ENCODE peak calls at places on chromosome 10, in nine cellular contexts. D is suprapubic skin, F is OCI-LY7, S is body of pancreas, B is heart right ventricle, K is prostate gland, J is hepatocyte, T is gastrocnemius medialis, H is neural progenitor cell. N is an unnamed sample. For H3K36me3, the result is how much of the 10 kb centered on the place peaks cover.

GRCh38 chr10:5035356-5035755 is 31.7 kb upstream of the AKR1C2 start:
- DNase-seq in D (no peak), F (no peak), S (no peak), B (no peak), K (no peak), J (no peak), T (no peak), H (no peak), N (no peak)

GRCh38 chr10:119469325-119469707 is 73.2 kb downstream of the RGS10 start:
- DNase-seq in D (no peak), F (no peak), S (no peak), B (no peak), K (no peak), J (no peak), T (no peak), H (no peak), N (no peak)

GRCh38 chr10:110802090-110802489 is 69.6 kb upstream of the PDCD4 start:
- DNase-seq in D (no peak), F (no peak), S (peak), B (no peak), K (no peak), J (peak), T (no peak), H (no peak), N (no peak)

GRCh38 chr10:69409968-69410367 is 6.8 kb downstream of the TACR2 start:
- DNase-seq in D (no peak), F (peak), S (no peak), B (no peak), K (no peak), J (no peak), T (no peak), H (no peak), N (no peak)

GRCh38 chr10:28986117-28986792 is 302.6 kb upstream of the LYZL1 start:
- DNase-seq in D (no peak), F (no peak), S (no peak), B (no peak), K (no peak), J (no peak), T (no peak), H (no peak), N (no peak)

GRCh38 chr10:97895084-97895483 is 45.4 kb downstream of the GOLGA7B start:
- DNase-seq in D (no peak), F (no peak), S (no peak), B (no peak), K (no peak), J (no peak), T (no peak), H (no peak), N (no peak)

GRCh38 chr10:133307776-133308430 is 769 bp downstream of the TUBGCP2 start:
- DNase-seq in D (no peak), F (peak), S (peak), B (peak), K (peak), J (peak), T (no peak), H (peak), N (no peak)

GRCh38 chr10:124299726-124300125 is 119.0 kb downstream of the OAT start:
- DNase-seq in D (peak), F (no peak), S (no peak), B (no peak), K (no peak), J (no peak), T (no peak), H (no peak), N (no peak)

GRCh38 chr10:99451981-99452380 is 21.6 kb upstream of the GOT1 start:
- DNase-seq in D (no peak), F (no peak), S (no peak), B (no peak), K (no peak), J (no peak), T (no peak), H (no peak), N (no peak)

GRCh38 chr10:121804460-121804859 is 123.4 kb downstream of the ATE1 start:
- DNase-seq in D (no peak), F (no peak), S (no peak), B (no peak), K (no peak), J (no peak), T (no peak), H (no peak), N (no peak)

GRCh38 chr10:42690449-42691360 is 52.3 kb upstream of the ZNF33B start:
- DNase-seq in D (no peak), F (no peak), S (peak), B (no peak), K (no peak), J (no peak), T (no peak), H (no peak), N (no peak)

GRCh38 chr10:132065491-132066105 is at the start of gene JAKMIP3:
- DNase-seq in D (peak), F (no peak), S (peak), B (no peak), K (peak), J (peak), T (peak), H (peak), N (no peak)

GRCh38 chr10:125064681-125065492 is 95.5 kb downstream of the CTBP2 start:
- DNase-seq in D (no peak), F (peak), S (no peak), B (no peak), K (peak), J (peak), T (no peak), H (no peak), N (no peak)

GRCh38 chr10:71600856-71601255 is 118.7 kb downstream of the C10orf105 start:
- DNase-seq in D (no peak), F (no peak), S (no peak), B (no peak), K (no peak), J (no peak), T (no peak), H (no peak), N (no peak)

GRCh38 chr10:102299873-102300272 is 54.5 kb downstream of the GBF1 start:
- DNase-seq in D (no peak), F (no peak), S (no peak), B (no peak), K (no peak), J (no peak), T (no peak), H (no peak), N (no peak)

GRCh38 chr10:110416776-110417732 is 80.7 kb upstream of the DUSP5 start:
- DNase-seq in D (no peak), F (no peak), S (no peak), B (no peak), K (no peak), J (no peak), T (no peak), H (no peak), N (no peak)

GRCh38 chr10:62038609-62039190 is 137.2 kb downstream of the ARID5B start:
- DNase-seq in D (no peak), F (peak), S (peak), B (peak), K (peak), J (peak), T (peak), H (peak), N (peak)

GRCh38 chr10:93091960-93092359 is 18.3 kb downstream of the CYP26A1 start:
- DNase-seq in D (no peak), F (no peak), S (no peak), B (no peak), K (no peak), J (no peak), T (no peak), H (no peak), N (no peak)

GRCh38 chr10:82572686-82573226 is 697.8 kb downstream of the NRG3 start:
- DNase-seq in D (no peak), F (no peak), S (no peak), B (no peak), K (no peak), J (no peak), T (no peak), H (peak), N (no peak)

GRCh38 chr10:61902448-61903183 is 1.1 kb downstream of the ARID5B start:
- DNase-seq in D (peak), F (peak), S (peak), B (no peak), K (peak), J (peak), T (peak), H (peak), N (no peak)

GRCh38 chr10:10865913-10866312 is 151.8 kb upstream of the CELF2 start:
- DNase-seq in D (no peak), F (no peak), S (no peak), B (no peak), K (no peak), J (no peak), T (no peak), H (no peak), N (no peak)

GRCh38 chr10:26741368-26741767 is 43.9 kb downstream of the PDSS1 start:
- DNase-seq in D (no peak), F (peak), S (no peak), B (no peak), K (no peak), J (no peak), T (no peak), H (no peak), N (no peak)

GRCh38 chr10:51422311-51423120 is 276.9 kb downstream of the CSTF2T start:
- DNase-seq in D (no peak), F (peak), S (peak), B (peak), K (peak), J (peak), T (peak), H (peak), N (peak)

GRCh38 chr10:3811331-3811870 is 26.4 kb upstream of the KLF6 start:
- DNase-seq in D (no peak), F (peak), S (peak), B (no peak), K (peak), J (peak), T (no peak), H (no peak), N (no peak)

GRCh38 chr10:132528064-132528800 is 9.4 kb upstream of the INPP5A start:
- DNase-seq in D (no peak), F (no peak), S (peak), B (no peak), K (no peak), J (no peak), T (no peak), H (no peak), N (no peak)

GRCh38 chr10:63256047-63256773 is 123.1 kb downstream of the NRBF2 start:
- DNase-seq in D (no peak), F (peak), S (no peak), B (no peak), K (no peak), J (no peak), T (no peak), H (no peak), N (no peak)

GRCh38 chr10:95303535-95303934 is 12.7 kb upstream of the PDLIM1 start:
- DNase-seq in D (no peak), F (no peak), S (no peak), B (no peak), K (no peak), J (no peak), T (no peak), H (no peak), N (no peak)

GRCh38 chr10:121302541-121303180 is 295.6 kb downstream of the FGFR2 start:
- DNase-seq in D (no peak), F (no peak), S (no peak), B (no peak), K (no peak), J (no peak), T (no peak), H (no peak), N (no peak)

GRCh38 chr10:86757110-86757790 is 831 bp downstream of the BMPR1A start:
- DNase-seq in D (no peak), F (no peak), S (peak), B (peak), K (peak), J (peak), T (peak), H (peak), N (no peak)

GRCh38 chr10:75772153-75772887 is 340.9 kb downstream of the LRMDA start:
- DNase-seq in D (no peak), F (peak), S (no peak), B (no peak), K (no peak), J (no peak), T (no peak), H (no peak), N (no peak)

GRCh38 chr10:12111528-12111927 is 17.9 kb upstream of the SEC61A2 start:
- DNase-seq in D (no peak), F (no peak), S (no peak), B (no peak), K (no peak), J (no peak), T (no peak), H (no peak), N (no peak)
- H3K36me3 ChIP-seq in D (half or more), F (half or more), S (under half), B (half or more), K (under half), J (under half), T (under half), H (under half), N (half or more)

DNA sequence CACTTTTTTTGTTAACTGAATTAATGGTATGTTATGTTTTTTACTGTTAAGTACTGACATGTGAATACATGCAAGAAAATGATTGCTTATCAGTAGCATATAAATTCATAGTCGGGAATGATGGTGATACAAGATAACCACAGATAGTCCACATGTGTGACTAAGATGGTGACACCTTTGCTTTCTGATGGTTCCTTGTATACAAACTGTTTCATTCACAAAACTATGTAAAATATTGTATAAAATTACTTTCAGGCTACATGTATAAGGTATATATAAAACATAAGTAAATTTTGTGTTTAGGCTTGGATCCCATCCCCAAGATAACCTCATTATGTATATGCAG is 10.0 kb downstream of the CISD1 start:
- DNase-seq in D (no peak), F (no peak), S (no peak), B (no peak), K (no peak), J (no peak), T (no peak), H (no peak), N (no peak)
- H3K36me3 ChIP-seq in D (under half), F (half or more), S (under half), B (under half), K (under half), J (under half), T (under half), H (under half), N (under half)

GRCh38 chr10:96560489-96560888 is 26.3 kb downstream of the TM9SF3 start:
- DNase-seq in D (no peak), F (no peak), S (no peak), B (no peak), K (no peak), J (no peak), T (no peak), H (no peak), N (no peak)
- H3K36me3 ChIP-seq in D (half or more), F (half or more), S (under half), B (half or more), K (under half), J (under half), T (under half), H (under half), N (under half)

GRCh38 chr10:104260775-104261115 is 6.1 kb downstream of the GSTO1 start:
- DNase-seq in D (no peak), F (no peak), S (no peak), B (no peak), K (no peak), J (no peak), T (no peak), H (no peak), N (no peak)

GRCh38 chr10:104259999-104260774 is 5.5 kb downstream of the GSTO1 start:
- DNase-seq in D (no peak), F (no peak), S (no peak), B (no peak), K (no peak), J (peak), T (no peak), H (no peak), N (no peak)

GRCh38 chr10:104258209-104258608 is 3.5 kb downstream of the GSTO1 start:
- DNase-seq in D (no peak), F (no peak), S (no peak), B (no peak), K (no peak), J (no peak), T (no peak), H (no peak), N (no peak)

GRCh38 chr10:104257235-104257634 is 2.5 kb downstream of the GSTO1 start:
- DNase-seq in D (no peak), F (no peak), S (no peak), B (no peak), K (no peak), J (no peak), T (no peak), H (no peak), N (no peak)

GRCh38 chr10:104259456-104259855 is 4.8 kb downstream of the GSTO1 start:
- DNase-seq in D (no peak), F (no peak), S (no peak), B (no peak), K (no peak), J (no peak), T (no peak), H (no peak), N (no peak)
- H3K36me3 ChIP-seq in D (half or more), F (under half), S (under half), B (half or more), K (under half), J (under half), T (under half), H (under half), N (half or more)

GRCh38 chr10:88382699-88383098 is 200.4 kb downstream of the RNLS start:
- DNase-seq in D (no peak), F (no peak), S (no peak), B (no peak), K (no peak), J (no peak), T (no peak), H (no peak), N (no peak)

GRCh38 chr10:88386878-88387773 is 196.0 kb downstream of the RNLS start:
- DNase-seq in D (no peak), F (peak), S (peak), B (no peak), K (no peak), J (peak), T (peak), H (peak), N (no peak)

GRCh38 chr10:88385601-88386203 is 197.4 kb downstream of the RNLS start:
- DNase-seq in D (no peak), F (peak), S (peak), B (peak), K (peak), J (peak), T (peak), H (no peak), N (no peak)

GRCh38 chr10:88389456-88389855 is 193.7 kb downstream of the RNLS start:
- DNase-seq in D (no peak), F (peak), S (peak), B (no peak), K (peak), J (peak), T (peak), H (peak), N (peak)

DNA sequence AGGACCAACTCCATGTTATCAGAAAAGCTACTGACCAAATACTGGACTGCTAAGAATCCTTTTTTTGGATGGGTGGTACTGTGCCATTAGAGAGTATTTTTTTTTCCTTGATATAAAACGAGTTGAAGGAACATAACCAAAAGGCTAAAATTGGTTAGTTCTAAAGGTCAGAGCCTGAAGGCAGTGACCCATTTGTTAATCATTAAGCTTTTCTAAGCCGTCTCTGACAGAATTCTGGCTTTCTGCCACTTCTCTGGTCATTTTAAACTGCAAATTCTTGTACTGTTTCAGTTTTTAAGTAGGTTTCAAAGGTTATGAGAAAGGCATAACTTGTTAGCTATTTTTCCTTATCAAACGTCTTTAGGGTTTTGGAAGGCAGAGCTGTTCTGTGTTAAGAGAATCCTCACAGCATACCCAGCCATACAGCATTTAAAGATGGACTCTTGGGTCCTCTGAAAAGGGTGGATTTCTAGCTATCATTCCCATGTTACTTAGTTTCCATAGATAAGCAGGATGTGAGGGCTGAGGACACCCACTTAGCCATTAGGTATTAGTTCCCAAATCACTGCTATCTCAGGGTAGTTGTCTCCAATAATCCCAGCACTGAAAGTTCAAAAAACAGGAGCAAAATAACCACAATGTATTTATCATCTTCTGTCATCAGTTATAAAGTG is 196.8 kb downstream of the RNLS start:
- DNase-seq in D (no peak), F (no peak), S (peak), B (no peak), K (no peak), J (peak), T (no peak), H (no peak), N (no peak)
- H3K36me3 ChIP-seq in D (under half), F (under half), S (under half), B (under half), K (under half), J (under half), T (under half), H (under half), N (under half)

DNA sequence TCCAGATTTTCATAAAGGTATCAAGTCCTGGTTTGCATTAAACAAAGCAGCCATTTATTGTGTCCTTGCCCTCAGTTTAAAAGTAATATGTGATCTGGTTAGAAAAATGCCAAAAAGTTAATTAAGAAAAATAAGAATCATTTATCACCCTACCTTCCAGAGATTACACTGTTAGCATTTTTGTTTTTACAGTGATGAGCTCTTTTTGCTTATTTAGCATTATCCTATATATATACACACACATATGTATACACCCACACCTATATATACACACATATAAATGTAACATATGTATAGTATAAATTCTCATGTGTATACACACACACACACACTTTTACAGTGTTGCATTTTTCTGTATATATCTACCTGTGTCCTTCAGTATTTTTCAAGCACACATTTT is 127.9 kb downstream of the INSYN2A start:
- DNase-seq in D (no peak), F (no peak), S (no peak), B (no peak), K (no peak), J (no peak), T (no peak), H (no peak), N (no peak)
- H3K36me3 ChIP-seq in D (half or more), F (under half), S (under half), B (half or more), K (under half), J (under half), T (under half), H (under half), N (under half)

GRCh38 chr10:818010-818409 is 113.5 kb downstream of the LARP4B start:
- DNase-seq in D (no peak), F (no peak), S (no peak), B (no peak), K (no peak), J (no peak), T (no peak), H (no peak), N (no peak)

GRCh38 chr10:817371-817770 is 114.1 kb downstream of the LARP4B start:
- DNase-seq in D (no peak), F (no peak), S (no peak), B (no peak), K (no peak), J (no peak), T (no peak), H (no peak), N (no peak)

GRCh38 chr10:818526-819220 is 112.8 kb downstream of the LARP4B start:
- DNase-seq in D (no peak), F (no peak), S (no peak), B (no peak), K (no peak), J (no peak), T (no peak), H (no peak), N (no peak)

GRCh38 chr10:815338-816104 is 116.0 kb downstream of the LARP4B start:
- DNase-seq in D (no peak), F (no peak), S (no peak), B (no peak), K (no peak), J (no peak), T (no peak), H (peak), N (no peak)

GRCh38 chr10:816958-817357 is 114.5 kb downstream of the LARP4B start:
- DNase-seq in D (no peak), F (no peak), S (no peak), B (peak), K (no peak), J (no peak), T (no peak), H (no peak), N (no peak)
- H3K36me3 ChIP-seq in D (half or more), F (half or more), S (under half), B (half or more), K (under half), J (under half), T (under half), H (under half), N (half or more)

N was measured in NT2/D1.